ENCODE peak calls at places on chromosome 7, in five cellular contexts. R, Z, V, Y and P are unnamed samples.

GRCh38 chr7:12921751-12922345 is 234.4 kb downstream of the ARL4A start:
- DNase-seq in R (no peak), Z (no peak), V (no peak), Y (no peak), P (no peak)

GRCh38 chr7:36130236-36130945 is 22.7 kb upstream of the EEPD1 start:
- DNase-seq in R (no peak), Z (no peak), V (no peak), Y (no peak), P (no peak)

GRCh38 chr7:66859794-66860645 is 61.0 kb upstream of the TMEM248 start:
- DNase-seq in R (peak), Z (peak), V (no peak), Y (no peak), P (no peak)

GRCh38 chr7:43735802-43736603 is 6.7 kb upstream of the COA1 start:
- DNase-seq in R (peak), Z (peak), V (no peak), Y (no peak), P (no peak)

GRCh38 chr7:105454058-105454739 is 65.5 kb upstream of the SRPK2 start:
- DNase-seq in R (no peak), Z (no peak), V (no peak), Y (no peak), P (no peak)

GRCh38 chr7:2612445-2613112 is 19.2 kb upstream of the TTYH3 start:
- DNase-seq in R (no peak), Z (no peak), V (no peak), Y (peak), P (peak)

GRCh38 chr7:79988642-79989041 is 146.0 kb upstream of the GNAI1 start:
- DNase-seq in R (no peak), Z (no peak), V (no peak), Y (no peak), P (no peak)

GRCh38 chr7:147432068-147432467 is 1158.5 kb upstream of the C7orf33 start:
- DNase-seq in R (no peak), Z (no peak), V (peak), Y (no peak), P (peak)

GRCh38 chr7:513521-514166 is 6.0 kb downstream of the PDGFA start:
- DNase-seq in R (no peak), Z (no peak), V (no peak), Y (no peak), P (no peak)

GRCh38 chr7:82235710-82236109 is 207.9 kb downstream of the CACNA2D1 start:
- DNase-seq in R (no peak), Z (no peak), V (no peak), Y (no peak), P (peak)

GRCh38 chr7:130441408-130441854 is 615 bp upstream of the CEP41 start:
- DNase-seq in R (no peak), Z (no peak), V (peak), Y (no peak), P (peak)

GRCh38 chr7:129066290-129067131 is 11.6 kb upstream of the TNPO3 start:
- DNase-seq in R (no peak), Z (no peak), V (peak), Y (no peak), P (no peak)

GRCh38 chr7:130409067-130409721 is 28.9 kb downstream of the CPA1 start:
- DNase-seq in R (no peak), Z (no peak), V (no peak), Y (no peak), P (no peak)

GRCh38 chr7:28002638-28003037 is 178.0 kb downstream of the JAZF1 start:
- DNase-seq in R (no peak), Z (no peak), V (no peak), Y (no peak), P (peak)

GRCh38 chr7:83739527-83739926 is 90.6 kb upstream of the SEMA3E start:
- DNase-seq in R (no peak), Z (no peak), V (no peak), Y (no peak), P (peak)

GRCh38 chr7:150388709-150389531 is 9.8 kb downstream of the ZNF775 start:
- DNase-seq in R (no peak), Z (no peak), V (no peak), Y (no peak), P (peak)

GRCh38 chr7:48298779-48299178 is 127.5 kb downstream of the ABCA13 start:
- DNase-seq in R (peak), Z (peak), V (no peak), Y (no peak), P (no peak)

GRCh38 chr7:80478683-80479082 is 33.2 kb downstream of the GNAT3 start:
- DNase-seq in R (no peak), Z (no peak), V (no peak), Y (no peak), P (peak)

GRCh38 chr7:82156938-82157337 is 286.6 kb downstream of the CACNA2D1 start:
- DNase-seq in R (no peak), Z (no peak), V (peak), Y (no peak), P (no peak)

GRCh38 chr7:143381427-143382125 is 431 bp downstream of the ZYX start:
- DNase-seq in R (no peak), Z (no peak), V (peak), Y (no peak), P (peak)

GRCh38 chr7:76300210-76300731 is 2.2 kb upstream of the HSPB1 start:
- DNase-seq in R (no peak), Z (no peak), V (no peak), Y (no peak), P (no peak)